ENCODE peak calls at places on chromosomes 12 and 14, in six cellular contexts. One of them, this sample, is unnamed.

GRCh38 chr14:79972230-79972629 is 239.1 kb downstream of the DIO2 start:
- ATAC-seq in right lobe of liver: no peak
- ATAC-seq in pancreas: no peak
- ATAC-seq in activated CD8-positive, alpha-beta memory T cell treated with anti-CD3 and anti-CD28 coated beads, Interleukin-2, amount 10 ng/mL, durations not matched to agents 7 days and 5 days: no peak
- ATAC-seq in activated CD4-positive, alpha-beta T cell treated with anti-CD3 and anti-CD28 coated beads for 36 hours: no peak
- ATAC-seq in left lung: no peak
- ATAC-seq in this sample: no peak

GRCh38 chr14:71328183-71328582 is 420.9 kb downstream of the PCNX1 start:
- ATAC-seq in right lobe of liver: no peak
- ATAC-seq in pancreas: no peak
- ATAC-seq in activated CD8-positive, alpha-beta memory T cell treated with anti-CD3 and anti-CD28 coated beads, Interleukin-2, amount 10 ng/mL, durations not matched to agents 7 days and 5 days: peak
- ATAC-seq in activated CD4-positive, alpha-beta T cell treated with anti-CD3 and anti-CD28 coated beads for 36 hours: no peak
- ATAC-seq in left lung: no peak
- ATAC-seq in this sample: no peak

GRCh38 chr12:19819231-19819630 is 379.9 kb downstream of the AEBP2 start:
- ATAC-seq in right lobe of liver: no peak
- ATAC-seq in pancreas: no peak
- ATAC-seq in activated CD8-positive, alpha-beta memory T cell treated with anti-CD3 and anti-CD28 coated beads, Interleukin-2, amount 10 ng/mL, durations not matched to agents 7 days and 5 days: no peak
- ATAC-seq in activated CD4-positive, alpha-beta T cell treated with anti-CD3 and anti-CD28 coated beads for 36 hours: no peak
- ATAC-seq in left lung: no peak
- ATAC-seq in this sample: no peak

GRCh38 chr12:63752283-63752682 is 27.4 kb upstream of the RXYLT1 start:
- ATAC-seq in right lobe of liver: no peak
- ATAC-seq in pancreas: no peak
- ATAC-seq in activated CD8-positive, alpha-beta memory T cell treated with anti-CD3 and anti-CD28 coated beads, Interleukin-2, amount 10 ng/mL, durations not matched to agents 7 days and 5 days: peak
- ATAC-seq in activated CD4-positive, alpha-beta T cell treated with anti-CD3 and anti-CD28 coated beads for 36 hours: no peak
- ATAC-seq in left lung: no peak
- ATAC-seq in this sample: no peak

GRCh38 chr14:67059576-67059975 is 129.7 kb upstream of the GARIN2 start:
- ATAC-seq in right lobe of liver: no peak
- ATAC-seq in pancreas: no peak
- ATAC-seq in activated CD8-positive, alpha-beta memory T cell treated with anti-CD3 and anti-CD28 coated beads, Interleukin-2, amount 10 ng/mL, durations not matched to agents 7 days and 5 days: no peak
- ATAC-seq in activated CD4-positive, alpha-beta T cell treated with anti-CD3 and anti-CD28 coated beads for 36 hours: no peak
- ATAC-seq in left lung: no peak
- ATAC-seq in this sample: no peak

GRCh38 chr12:104526751-104527150 is 70.0 kb downstream of the CHST11 start:
- ATAC-seq in right lobe of liver: no peak
- ATAC-seq in pancreas: no peak
- ATAC-seq in activated CD8-positive, alpha-beta memory T cell treated with anti-CD3 and anti-CD28 coated beads, Interleukin-2, amount 10 ng/mL, durations not matched to agents 7 days and 5 days: no peak
- ATAC-seq in activated CD4-positive, alpha-beta T cell treated with anti-CD3 and anti-CD28 coated beads for 36 hours: no peak
- ATAC-seq in left lung: no peak
- ATAC-seq in this sample: no peak

GRCh38 chr12:26240329-26240815 is 45.0 kb downstream of the SSPN start:
- ATAC-seq in right lobe of liver: no peak
- ATAC-seq in pancreas: peak
- ATAC-seq in activated CD8-positive, alpha-beta memory T cell treated with anti-CD3 and anti-CD28 coated beads, Interleukin-2, amount 10 ng/mL, durations not matched to agents 7 days and 5 days: no peak
- ATAC-seq in activated CD4-positive, alpha-beta T cell treated with anti-CD3 and anti-CD28 coated beads for 36 hours: no peak
- ATAC-seq in left lung: no peak
- ATAC-seq in this sample: no peak

GRCh38 chr12:102933168-102933567 is 16.1 kb upstream of the PAH start:
- ATAC-seq in right lobe of liver: no peak
- ATAC-seq in pancreas: no peak
- ATAC-seq in activated CD8-positive, alpha-beta memory T cell treated with anti-CD3 and anti-CD28 coated beads, Interleukin-2, amount 10 ng/mL, durations not matched to agents 7 days and 5 days: no peak
- ATAC-seq in activated CD4-positive, alpha-beta T cell treated with anti-CD3 and anti-CD28 coated beads for 36 hours: no peak
- ATAC-seq in left lung: no peak
- ATAC-seq in this sample: no peak

GRCh38 chr12:110114596-110114995 is 9.6 kb upstream of the IFT81 start:
- ATAC-seq in right lobe of liver: no peak
- ATAC-seq in pancreas: no peak
- ATAC-seq in activated CD8-positive, alpha-beta memory T cell treated with anti-CD3 and anti-CD28 coated beads, Interleukin-2, amount 10 ng/mL, durations not matched to agents 7 days and 5 days: no peak
- ATAC-seq in activated CD4-positive, alpha-beta T cell treated with anti-CD3 and anti-CD28 coated beads for 36 hours: no peak
- ATAC-seq in left lung: no peak
- ATAC-seq in this sample: no peak

GRCh38 chr12:2291182-2291832 is 238.5 kb downstream of the CACNA1C start:
- ATAC-seq in right lobe of liver: peak
- ATAC-seq in pancreas: peak
- ATAC-seq in activated CD8-positive, alpha-beta memory T cell treated with anti-CD3 and anti-CD28 coated beads, Interleukin-2, amount 10 ng/mL, durations not matched to agents 7 days and 5 days: no peak
- ATAC-seq in activated CD4-positive, alpha-beta T cell treated with anti-CD3 and anti-CD28 coated beads for 36 hours: peak
- ATAC-seq in left lung: peak
- ATAC-seq in this sample: peak

GRCh38 chr14:95273041-95273978 is 46.4 kb downstream of the CLMN start:
- ATAC-seq in right lobe of liver: no peak
- ATAC-seq in pancreas: peak
- ATAC-seq in activated CD8-positive, alpha-beta memory T cell treated with anti-CD3 and anti-CD28 coated beads, Interleukin-2, amount 10 ng/mL, durations not matched to agents 7 days and 5 days: no peak
- ATAC-seq in activated CD4-positive, alpha-beta T cell treated with anti-CD3 and anti-CD28 coated beads for 36 hours: no peak
- ATAC-seq in left lung: peak
- ATAC-seq in this sample: peak

GRCh38 chr12:98939350-98939749 is 294.3 kb downstream of the APAF1 start:
- ATAC-seq in right lobe of liver: no peak
- ATAC-seq in pancreas: peak
- ATAC-seq in activated CD8-positive, alpha-beta memory T cell treated with anti-CD3 and anti-CD28 coated beads, Interleukin-2, amount 10 ng/mL, durations not matched to agents 7 days and 5 days: no peak
- ATAC-seq in activated CD4-positive, alpha-beta T cell treated with anti-CD3 and anti-CD28 coated beads for 36 hours: no peak
- ATAC-seq in left lung: peak
- ATAC-seq in this sample: no peak

GRCh38 chr12:7190268-7191055 is 976 bp downstream of the PEX5 start:
- ATAC-seq in right lobe of liver: peak
- ATAC-seq in pancreas: peak
- ATAC-seq in activated CD8-positive, alpha-beta memory T cell treated with anti-CD3 and anti-CD28 coated beads, Interleukin-2, amount 10 ng/mL, durations not matched to agents 7 days and 5 days: no peak
- ATAC-seq in activated CD4-positive, alpha-beta T cell treated with anti-CD3 and anti-CD28 coated beads for 36 hours: no peak
- ATAC-seq in left lung: no peak
- ATAC-seq in this sample: no peak

GRCh38 chr12:124322271-124322998 is 27.5 kb downstream of the RFLNA start:
- ATAC-seq in right lobe of liver: no peak
- ATAC-seq in pancreas: no peak
- ATAC-seq in activated CD8-positive, alpha-beta memory T cell treated with anti-CD3 and anti-CD28 coated beads, Interleukin-2, amount 10 ng/mL, durations not matched to agents 7 days and 5 days: no peak
- ATAC-seq in activated CD4-positive, alpha-beta T cell treated with anti-CD3 and anti-CD28 coated beads for 36 hours: no peak
- ATAC-seq in left lung: no peak
- ATAC-seq in this sample: no peak

GRCh38 chr12:2276288-2276842 is 223.6 kb downstream of the CACNA1C start:
- ATAC-seq in right lobe of liver: no peak
- ATAC-seq in pancreas: no peak
- ATAC-seq in activated CD8-positive, alpha-beta memory T cell treated with anti-CD3 and anti-CD28 coated beads, Interleukin-2, amount 10 ng/mL, durations not matched to agents 7 days and 5 days: no peak
- ATAC-seq in activated CD4-positive, alpha-beta T cell treated with anti-CD3 and anti-CD28 coated beads for 36 hours: no peak
- ATAC-seq in left lung: no peak
- ATAC-seq in this sample: no peak

GRCh38 chr12:18283776-18284175 is 22.5 kb downstream of the PIK3C2G start:
- ATAC-seq in right lobe of liver: no peak
- ATAC-seq in pancreas: no peak
- ATAC-seq in activated CD8-positive, alpha-beta memory T cell treated with anti-CD3 and anti-CD28 coated beads, Interleukin-2, amount 10 ng/mL, durations not matched to agents 7 days and 5 days: no peak
- ATAC-seq in activated CD4-positive, alpha-beta T cell treated with anti-CD3 and anti-CD28 coated beads for 36 hours: no peak
- ATAC-seq in left lung: no peak
- ATAC-seq in this sample: peak

GRCh38 chr12:76276499-76277151 is 71.6 kb downstream of the BBS10 start:
- ATAC-seq in right lobe of liver: peak
- ATAC-seq in pancreas: no peak
- ATAC-seq in activated CD8-positive, alpha-beta memory T cell treated with anti-CD3 and anti-CD28 coated beads, Interleukin-2, amount 10 ng/mL, durations not matched to agents 7 days and 5 days: no peak
- ATAC-seq in activated CD4-positive, alpha-beta T cell treated with anti-CD3 and anti-CD28 coated beads for 36 hours: no peak
- ATAC-seq in left lung: no peak
- ATAC-seq in this sample: no peak

GRCh38 chr12:12804011-12804410 is 9.1 kb upstream of the DDX47 start:
- ATAC-seq in right lobe of liver: no peak
- ATAC-seq in pancreas: no peak
- ATAC-seq in activated CD8-positive, alpha-beta memory T cell treated with anti-CD3 and anti-CD28 coated beads, Interleukin-2, amount 10 ng/mL, durations not matched to agents 7 days and 5 days: no peak
- ATAC-seq in activated CD4-positive, alpha-beta T cell treated with anti-CD3 and anti-CD28 coated beads for 36 hours: no peak
- ATAC-seq in left lung: no peak
- ATAC-seq in this sample: peak

GRCh38 chr14:52352546-52352945 is 38.4 kb downstream of the PTGER2 start:
- ATAC-seq in right lobe of liver: no peak
- ATAC-seq in pancreas: no peak
- ATAC-seq in activated CD8-positive, alpha-beta memory T cell treated with anti-CD3 and anti-CD28 coated beads, Interleukin-2, amount 10 ng/mL, durations not matched to agents 7 days and 5 days: peak
- ATAC-seq in activated CD4-positive, alpha-beta T cell treated with anti-CD3 and anti-CD28 coated beads for 36 hours: peak
- ATAC-seq in left lung: peak
- ATAC-seq in this sample: no peak

GRCh38 chr12:5171701-5172100 is 128.0 kb downstream of the KCNA5 start:
- ATAC-seq in right lobe of liver: peak
- ATAC-seq in pancreas: peak
- ATAC-seq in activated CD8-positive, alpha-beta memory T cell treated with anti-CD3 and anti-CD28 coated beads, Interleukin-2, amount 10 ng/mL, durations not matched to agents 7 days and 5 days: no peak
- ATAC-seq in activated CD4-positive, alpha-beta T cell treated with anti-CD3 and anti-CD28 coated beads for 36 hours: no peak
- ATAC-seq in left lung: peak
- ATAC-seq in this sample: peak

GRCh38 chr12:69163681-69164362 is 75.5 kb upstream of the CPSF6 start:
- ATAC-seq in right lobe of liver: no peak
- ATAC-seq in pancreas: no peak
- ATAC-seq in activated CD8-positive, alpha-beta memory T cell treated with anti-CD3 and anti-CD28 coated beads, Interleukin-2, amount 10 ng/mL, durations not matched to agents 7 days and 5 days: no peak
- ATAC-seq in activated CD4-positive, alpha-beta T cell treated with anti-CD3 and anti-CD28 coated beads for 36 hours: no peak
- ATAC-seq in left lung: no peak
- ATAC-seq in this sample: no peak

GRCh38 chr14:55438066-55438683 is 2.2 kb downstream of the TBPL2 start:
- ATAC-seq in right lobe of liver: peak
- ATAC-seq in pancreas: peak
- ATAC-seq in activated CD8-positive, alpha-beta memory T cell treated with anti-CD3 and anti-CD28 coated beads, Interleukin-2, amount 10 ng/mL, durations not matched to agents 7 days and 5 days: peak
- ATAC-seq in activated CD4-positive, alpha-beta T cell treated with anti-CD3 and anti-CD28 coated beads for 36 hours: no peak
- ATAC-seq in left lung: peak
- ATAC-seq in this sample: peak

GRCh38 chr12:100491104-100491503 is 17.4 kb downstream of the NR1H4 start:
- ATAC-seq in right lobe of liver: no peak
- ATAC-seq in pancreas: no peak
- ATAC-seq in activated CD8-positive, alpha-beta memory T cell treated with anti-CD3 and anti-CD28 coated beads, Interleukin-2, amount 10 ng/mL, durations not matched to agents 7 days and 5 days: no peak
- ATAC-seq in activated CD4-positive, alpha-beta T cell treated with anti-CD3 and anti-CD28 coated beads for 36 hours: no peak
- ATAC-seq in left lung: no peak
- ATAC-seq in this sample: no peak

GRCh38 chr14:37859177-37859576 is 263.7 kb downstream of the TTC6 start:
- ATAC-seq in right lobe of liver: no peak
- ATAC-seq in pancreas: no peak
- ATAC-seq in activated CD8-positive, alpha-beta memory T cell treated with anti-CD3 and anti-CD28 coated beads, Interleukin-2, amount 10 ng/mL, durations not matched to agents 7 days and 5 days: no peak
- ATAC-seq in activated CD4-positive, alpha-beta T cell treated with anti-CD3 and anti-CD28 coated beads for 36 hours: no peak
- ATAC-seq in left lung: no peak
- ATAC-seq in this sample: no peak

GRCh38 chr12:12481636-12482035 is 81.0 kb downstream of the DUSP16 start:
- ATAC-seq in right lobe of liver: no peak
- ATAC-seq in pancreas: no peak
- ATAC-seq in activated CD8-positive, alpha-beta memory T cell treated with anti-CD3 and anti-CD28 coated beads, Interleukin-2, amount 10 ng/mL, durations not matched to agents 7 days and 5 days: peak
- ATAC-seq in activated CD4-positive, alpha-beta T cell treated with anti-CD3 and anti-CD28 coated beads for 36 hours: peak
- ATAC-seq in left lung: no peak
- ATAC-seq in this sample: no peak

GRCh38 chr12:123065666-123066457 is 85.0 kb downstream of the PITPNM2 start:
- ATAC-seq in right lobe of liver: no peak
- ATAC-seq in pancreas: no peak
- ATAC-seq in activated CD8-positive, alpha-beta memory T cell treated with anti-CD3 and anti-CD28 coated beads, Interleukin-2, amount 10 ng/mL, durations not matched to agents 7 days and 5 days: peak
- ATAC-seq in activated CD4-positive, alpha-beta T cell treated with anti-CD3 and anti-CD28 coated beads for 36 hours: no peak
- ATAC-seq in left lung: no peak
- ATAC-seq in this sample: no peak

GRCh38 chr12:58046281-58046680 is 104.9 kb downstream of the ATP23 start:
- ATAC-seq in right lobe of liver: no peak
- ATAC-seq in pancreas: no peak
- ATAC-seq in activated CD8-positive, alpha-beta memory T cell treated with anti-CD3 and anti-CD28 coated beads, Interleukin-2, amount 10 ng/mL, durations not matched to agents 7 days and 5 days: no peak
- ATAC-seq in activated CD4-positive, alpha-beta T cell treated with anti-CD3 and anti-CD28 coated beads for 36 hours: no peak
- ATAC-seq in left lung: no peak
- ATAC-seq in this sample: no peak

GRCh38 chr12:9792185-9792900 is 31.6 kb upstream of the CD69 start:
- ATAC-seq in right lobe of liver: no peak
- ATAC-seq in pancreas: no peak
- ATAC-seq in activated CD8-positive, alpha-beta memory T cell treated with anti-CD3 and anti-CD28 coated beads, Interleukin-2, amount 10 ng/mL, durations not matched to agents 7 days and 5 days: no peak
- ATAC-seq in activated CD4-positive, alpha-beta T cell treated with anti-CD3 and anti-CD28 coated beads for 36 hours: no peak
- ATAC-seq in left lung: no peak
- ATAC-seq in this sample: no peak

GRCh38 chr14:99133563-99134332 is 138.2 kb downstream of the BCL11B start:
- ATAC-seq in right lobe of liver: no peak
- ATAC-seq in pancreas: no peak
- ATAC-seq in activated CD8-positive, alpha-beta memory T cell treated with anti-CD3 and anti-CD28 coated beads, Interleukin-2, amount 10 ng/mL, durations not matched to agents 7 days and 5 days: no peak
- ATAC-seq in activated CD4-positive, alpha-beta T cell treated with anti-CD3 and anti-CD28 coated beads for 36 hours: no peak
- ATAC-seq in left lung: no peak
- ATAC-seq in this sample: peak

GRCh38 chr12:65511134-65511912 is 232.8 kb downstream of the MSRB3 start:
- ATAC-seq in right lobe of liver: peak
- ATAC-seq in pancreas: peak
- ATAC-seq in activated CD8-positive, alpha-beta memory T cell treated with anti-CD3 and anti-CD28 coated beads, Interleukin-2, amount 10 ng/mL, durations not matched to agents 7 days and 5 days: no peak
- ATAC-seq in activated CD4-positive, alpha-beta T cell treated with anti-CD3 and anti-CD28 coated beads for 36 hours: no peak
- ATAC-seq in left lung: no peak
- ATAC-seq in this sample: peak

GRCh38 chr12:76544601-76545261 is 14.8 kb downstream of the OSBPL8 start:
- ATAC-seq in right lobe of liver: no peak
- ATAC-seq in pancreas: peak
- ATAC-seq in activated CD8-positive, alpha-beta memory T cell treated with anti-CD3 and anti-CD28 coated beads, Interleukin-2, amount 10 ng/mL, durations not matched to agents 7 days and 5 days: peak
- ATAC-seq in activated CD4-positive, alpha-beta T cell treated with anti-CD3 and anti-CD28 coated beads for 36 hours: peak
- ATAC-seq in left lung: no peak
- ATAC-seq in this sample: no peak

GRCh38 chr14:103444837-103445524 is 59.8 kb downstream of the MARK3 start:
- ATAC-seq in right lobe of liver: peak
- ATAC-seq in pancreas: peak
- ATAC-seq in activated CD8-positive, alpha-beta memory T cell treated with anti-CD3 and anti-CD28 coated beads, Interleukin-2, amount 10 ng/mL, durations not matched to agents 7 days and 5 days: no peak
- ATAC-seq in activated CD4-positive, alpha-beta T cell treated with anti-CD3 and anti-CD28 coated beads for 36 hours: no peak
- ATAC-seq in left lung: peak
- ATAC-seq in this sample: peak